ENCODE peak calls at places on chromosomes 5 and 9, in four cellular contexts. P is SK-N-SH, K is H1, T is HepG2. O is an unnamed sample.

GRCh38 chr5:113487779-113488644 is at the start of gene MCC:
- DNase-seq in P (peak), K (peak), T (peak), O (no peak)

GRCh38 chr5:168600409-168600808 is 21.2 kb upstream of the PANK3 start:
- DNase-seq in P (peak), K (peak), T (peak), O (no peak)

GRCh38 chr5:132090107-132090506 is 16.5 kb downstream of the CSF2 start:
- DNase-seq in P (no peak), K (no peak), T (no peak), O (no peak)

GRCh38 chr9:133487331-133487725 is 8.4 kb upstream of the SLC2A6 start:
- DNase-seq in P (no peak), K (no peak), T (no peak), O (no peak)

GRCh38 chr5:73540192-73540591 is 25.2 kb downstream of the ANKRA2 start:
- DNase-seq in P (no peak), K (no peak), T (peak), O (no peak)

GRCh38 chr5:179126506-179126991 is 66.4 kb downstream of the ZNF354C start:
- DNase-seq in P (no peak), K (no peak), T (no peak), O (no peak)

GRCh38 chr9:92954078-92954861 is 6.9 kb downstream of the FGD3 start:
- DNase-seq in P (no peak), K (no peak), T (no peak), O (peak)

GRCh38 chr5:34517249-34517648 is 138.9 kb upstream of the RAI14 start:
- DNase-seq in P (no peak), K (no peak), T (no peak), O (no peak)

GRCh38 chr9:130186839-130187522 is 14.8 kb downstream of the NCS1 start:
- DNase-seq in P (peak), K (peak), T (peak), O (no peak)
- TF ChIP-seq TCF12 in P (no peak), K (no peak), T (no peak), O (no peak)

GRCh38 chr5:91495699-91496098 is 112.6 kb upstream of the ARRDC3 start:
- DNase-seq in P (no peak), K (no peak), T (no peak), O (no peak)

GRCh38 chr5:91494447-91495001 is 111.4 kb upstream of the ARRDC3 start:
- DNase-seq in P (no peak), K (no peak), T (no peak), O (no peak)

GRCh38 chr5:91500758-91501157 is 117.6 kb upstream of the ARRDC3 start:
- DNase-seq in P (no peak), K (no peak), T (no peak), O (no peak)

GRCh38 chr5:91503321-91503720 is 120.2 kb upstream of the ARRDC3 start:
- DNase-seq in P (no peak), K (no peak), T (no peak), O (no peak)

DNA sequence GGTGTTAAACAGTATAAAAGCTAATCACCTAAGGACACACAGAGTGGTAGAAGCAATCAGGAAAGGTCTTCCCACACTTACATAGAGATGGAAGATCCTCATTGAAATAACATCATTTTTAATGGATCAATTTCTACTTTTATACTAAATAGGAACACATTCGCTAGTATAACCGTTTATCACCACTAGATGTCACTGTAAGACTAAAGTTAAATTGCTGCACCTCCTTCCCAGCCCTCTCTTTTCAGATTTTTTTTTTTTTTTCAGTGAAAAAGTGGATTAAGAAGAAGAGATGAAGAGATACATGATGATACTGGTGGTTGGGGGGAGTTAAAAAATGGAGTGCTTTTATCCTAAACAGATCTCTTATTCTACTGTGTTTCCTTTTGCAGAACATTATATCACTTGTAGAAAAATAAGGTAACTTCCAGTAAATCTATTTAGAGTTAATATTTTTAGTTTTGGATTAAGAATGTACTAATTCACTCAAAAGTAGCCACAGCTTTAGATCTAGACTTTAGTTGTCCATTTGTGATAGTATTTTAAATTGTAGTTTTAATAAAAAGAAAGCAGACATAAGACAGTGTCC is 116.9 kb upstream of the ARRDC3 start:
- DNase-seq in P (peak), K (no peak), T (peak), O (no peak)
- TF ChIP-seq TCF12 in P (no peak), K (no peak), T (no peak), O (no peak)

GRCh38 chr9:114884787-114885452 is 45.5 kb downstream of the TNFSF8 start:
- DNase-seq in P (no peak), K (no peak), T (peak), O (no peak)
- TF ChIP-seq TCF12 in P (no peak), K (no peak), T (no peak), O (no peak)

GRCh38 chr9:117957267-117957666 is 253.1 kb downstream of the TLR4 start:
- DNase-seq in P (no peak), K (no peak), T (no peak), O (no peak)

GRCh38 chr9:117963493-117963892 is 259.3 kb downstream of the TLR4 start:
- DNase-seq in P (no peak), K (no peak), T (no peak), O (no peak)

DNA sequence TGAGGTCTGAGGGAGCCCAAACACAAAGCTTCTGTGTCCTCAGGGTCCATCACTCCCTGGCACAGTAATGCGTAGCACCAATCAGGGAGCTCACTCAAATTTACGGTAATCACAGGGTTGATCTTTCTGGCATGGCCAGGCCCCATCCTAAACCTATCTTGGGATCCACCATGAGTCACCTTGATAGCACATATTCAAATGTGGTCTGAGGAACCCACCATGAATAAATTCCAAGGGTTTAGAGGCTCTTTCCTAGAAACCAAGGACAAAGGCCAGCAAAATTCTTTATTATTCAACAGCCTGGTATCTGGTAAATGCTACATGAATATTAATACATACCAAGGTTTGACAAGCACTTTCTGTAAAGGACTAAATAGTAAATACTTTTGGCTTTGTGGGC is 254.5 kb downstream of the TLR4 start:
- DNase-seq in P (no peak), K (no peak), T (no peak), O (no peak)
- TF ChIP-seq TCF12 in P (no peak), K (no peak), T (no peak), O (no peak)

O was measured in GM12878.